ENCODE peak calls at places on chromosomes 6 and 20, in seven cellular contexts. W is A549, C is H1, K is SK-N-SH, N is HepG2, M is K562, B is GM12878. U is an unnamed sample.

GRCh38 chr6:30913721-30914075 is 340 bp upstream of the VARS2 start:
- DNase-seq in W (no peak), C (no peak), K (no peak), N (no peak), M (no peak), B (no peak), U (no peak)

GRCh38 chr20:8812818-8813217 is 256.1 kb upstream of the PLCB4 start:
- DNase-seq in W (no peak), C (peak; percentile 53), K (no peak), N (no peak), M (no peak), B (no peak), U (no peak)

GRCh38 chr20:41869261-41869660 is 251.1 kb upstream of the CHD6 start:
- DNase-seq in W (no peak), C (no peak), K (no peak), N (no peak), M (no peak), B (no peak), U (no peak)

GRCh38 chr6:33834401-33835392 is 30.9 kb upstream of the MLN start:
- DNase-seq in W (no peak), C (no peak), K (peak; percentile 68), N (no peak), M (peak; percentile 53), B (no peak), U (no peak)

GRCh38 chr20:54345301-54345724 is 130.1 kb upstream of the DOK5 start:
- DNase-seq in W (peak; percentile 50), C (no peak), K (no peak), N (no peak), M (no peak), B (peak; percentile 33), U (peak; percentile 87)

GRCh38 chr6:170367241-170367640 is 60.7 kb downstream of the FAM120B start:
- DNase-seq in W (no peak), C (no peak), K (peak; percentile 69), N (no peak), M (no peak), B (no peak), U (peak; percentile 14)

GRCh38 chr20:24989162-24989561 is 3.4 kb downstream of the APMAP start:
- DNase-seq in W (no peak), C (no peak), K (no peak), N (no peak), M (no peak), B (no peak), U (no peak)

GRCh38 chr6:106959985-106960384 is 14.5 kb downstream of the CD24 start:
- DNase-seq in W (no peak), C (no peak), K (no peak), N (no peak), M (no peak), B (no peak), U (no peak)

GRCh38 chr20:31790401-31790800 is 28.8 kb upstream of the MYLK2 start:
- DNase-seq in W (no peak), C (no peak), K (no peak), N (no peak), M (no peak), B (no peak), U (no peak)

GRCh38 chr20:38108438-38109024 is 56.5 kb downstream of the TGM2 start:
- DNase-seq in W (no peak), C (peak; percentile 19), K (peak; percentile 76), N (no peak), M (no peak), B (no peak), U (peak; percentile 48)

GRCh38 chr6:32852844-32853540 is 512 bp downstream of the TAP1 start:
- DNase-seq in W (peak; percentile 19), C (peak; percentile 73), K (peak; percentile 52), N (no peak), M (no peak), B (no peak), U (peak; percentile 18)

GRCh38 chr6:100116409-100117194 is 122.6 kb upstream of the MCHR2 start:
- DNase-seq in W (peak; percentile 67), C (peak; percentile 56), K (peak; percentile 23), N (peak; percentile 43), M (peak; percentile 29), B (no peak), U (peak; percentile 76)
- TF ChIP-seq RFX5 in W (no peak), C (no peak), K (no peak), N (no peak), M (no peak), B (no peak), U (no peak)

GRCh38 chr6:40957616-40958492 is 81.2 kb downstream of the UNC5CL start:
- DNase-seq in W (peak; percentile 87), C (no peak), K (no peak), N (peak; percentile 88), M (no peak), B (no peak), U (peak; percentile 72)
- TF ChIP-seq RFX5 in W (no peak), C (no peak), K (no peak), N (no peak), M (no peak), B (no peak), U (no peak)

GRCh38 chr6:13729891-13730290 is 18.3 kb upstream of the RANBP9 start:
- DNase-seq in W (no peak), C (no peak), K (no peak), N (no peak), M (no peak), B (no peak), U (peak; percentile 79)

GRCh38 chr6:13730704-13731103 is 19.1 kb upstream of the RANBP9 start:
- DNase-seq in W (no peak), C (no peak), K (no peak), N (no peak), M (no peak), B (no peak), U (no peak)

DNA sequence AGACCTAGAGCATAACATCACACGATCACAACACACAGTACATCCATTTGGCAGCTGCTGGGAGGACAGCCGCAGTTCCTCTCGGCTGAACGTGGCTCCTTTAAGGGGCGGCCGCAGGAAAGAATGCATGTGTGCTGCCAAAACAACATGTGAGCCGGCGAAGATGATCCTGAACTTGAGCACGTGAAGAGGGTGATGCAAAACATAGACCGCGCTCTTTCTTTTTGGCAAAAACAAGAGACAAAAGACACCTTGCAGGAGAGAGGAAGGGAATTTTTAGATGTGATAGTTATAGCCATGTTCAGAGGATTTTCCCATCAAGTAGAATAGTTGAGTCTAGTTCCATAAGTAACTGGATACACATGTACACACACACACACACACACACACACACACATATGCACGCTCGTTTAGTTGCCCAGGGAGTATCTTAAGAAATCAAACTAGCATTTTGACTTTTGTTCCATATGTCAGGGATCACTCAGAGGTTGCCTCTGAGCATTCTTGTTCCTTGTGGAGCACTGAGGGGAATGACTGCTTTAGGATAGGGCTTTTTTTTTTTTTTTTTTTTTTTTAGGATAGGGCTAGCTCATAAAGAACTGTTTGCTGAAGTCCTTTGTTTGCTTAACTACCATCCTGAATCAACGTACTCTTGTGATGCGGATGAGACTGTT is 21.7 kb upstream of the RANBP9 start:
- DNase-seq in W (peak; percentile 26), C (no peak), K (no peak), N (peak; percentile 46), M (no peak), B (no peak), U (peak; percentile 93)
- TF ChIP-seq RFX5 in W (no peak), C (no peak), K (no peak), N (no peak), M (no peak), B (no peak), U (no peak)

GRCh38 chr6:45710304-45710821 is 305.3 kb downstream of the CLIC5 start:
- DNase-seq in W (peak; percentile 2), C (no peak), K (no peak), N (no peak), M (no peak), B (peak; percentile 62), U (peak; percentile 23)
- TF ChIP-seq RFX5 in W (no peak), C (no peak), K (no peak), N (no peak), M (no peak), B (no peak), U (no peak)

DNA sequence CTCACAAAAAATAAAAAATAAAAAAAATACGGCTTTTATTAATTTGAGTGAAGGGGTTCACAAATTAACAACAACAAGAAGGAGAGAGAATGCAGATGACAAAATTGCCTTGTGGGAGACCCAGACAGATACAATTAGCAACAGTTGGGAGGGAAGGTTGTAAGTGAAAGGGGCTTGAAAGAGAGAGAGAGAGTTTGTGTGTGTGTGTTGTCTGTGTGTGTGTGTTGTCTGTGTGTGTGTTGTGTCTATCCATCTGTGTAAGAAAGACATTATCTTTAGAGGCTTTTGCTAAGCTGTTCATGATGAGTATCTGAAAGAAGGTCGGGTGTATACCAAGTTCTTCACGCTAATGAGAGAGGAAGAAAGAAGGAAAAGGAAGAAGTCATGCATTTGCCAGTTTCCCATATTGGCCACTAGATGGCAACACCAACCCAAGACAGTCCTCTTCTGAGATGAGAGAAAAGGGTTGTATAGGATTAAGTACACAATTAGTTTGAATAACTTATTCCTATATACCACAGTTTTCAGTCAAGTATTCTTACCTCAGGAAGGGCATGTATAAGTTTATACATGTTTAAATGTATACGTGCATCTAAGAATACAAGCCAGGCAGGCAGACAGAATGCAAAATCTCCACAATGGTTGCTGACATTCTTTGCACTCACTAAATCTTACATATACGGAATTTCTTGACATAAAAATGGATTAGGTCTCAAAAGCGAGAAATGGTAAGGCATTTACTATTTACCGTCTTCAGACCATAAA is 63.7 kb upstream of the CD2AP start:
- DNase-seq in W (peak; percentile 73), C (no peak), K (peak; percentile 45), N (peak; percentile 64), M (peak; percentile 70), B (peak; percentile 60), U (peak; percentile 69)
- TF ChIP-seq RFX5 in W (no peak), C (no peak), K (no peak), N (no peak), M (no peak), B (no peak), U (no peak)

GRCh38 chr6:54053893-54054391 is 57.3 kb upstream of the MLIP start:
- DNase-seq in W (peak; percentile 45), C (no peak), K (no peak), N (no peak), M (no peak), B (no peak), U (peak; percentile 90)
- TF ChIP-seq RFX5 in W (no peak), C (no peak), K (no peak), N (no peak), M (no peak), B (no peak), U (no peak)

GRCh38 chr6:157471895-157472686 is 91.1 kb downstream of the ZDHHC14 start:
- DNase-seq in W (no peak), C (no peak), K (no peak), N (no peak), M (no peak), B (no peak), U (no peak)

GRCh38 chr6:157468054-157468453 is 87.1 kb downstream of the ZDHHC14 start:
- DNase-seq in W (no peak), C (no peak), K (no peak), N (no peak), M (no peak), B (no peak), U (no peak)

GRCh38 chr6:157469378-157469777 is 88.4 kb downstream of the ZDHHC14 start:
- DNase-seq in W (no peak), C (no peak), K (no peak), N (no peak), M (no peak), B (no peak), U (no peak)

GRCh38 chr6:157468574-157468973 is 87.6 kb downstream of the ZDHHC14 start:
- DNase-seq in W (no peak), C (no peak), K (no peak), N (no peak), M (no peak), B (no peak), U (no peak)

GRCh38 chr6:157471077-157471686 is 90.2 kb downstream of the ZDHHC14 start:
- DNase-seq in W (no peak), C (no peak), K (no peak), N (no peak), M (no peak), B (no peak), U (no peak)
- TF ChIP-seq RFX5 in W (no peak), C (no peak), K (no peak), N (no peak), M (no peak), B (no peak), U (no peak)